ENCODE peak calls at places on chromosomes 13 and 19, in seven cellular contexts. One of them, this sample, is unnamed.

GRCh38 chr13:48437381-48437780 is 24.5 kb upstream of the LPAR6 start:
- DNase-seq in foreskin fibroblast: peak; percentile 28
- DNase-seq in heart right ventricle: peak; percentile 83
- DNase-seq in HuH-7.5: no peak
- DNase-seq in HEK293T: no peak
- DNase-seq in globus pallidus: peak; percentile 36
- DNase-seq in neural crest cell: no peak
- DNase-seq in this sample: no peak

GRCh38 chr13:55497486-55497885 is 1643.2 kb upstream of the PRR20A start:
- DNase-seq in globus pallidus: no peak
- DNase-seq in heart right ventricle: no peak
- DNase-seq in foreskin fibroblast: no peak
- DNase-seq in HEK293T: no peak
- DNase-seq in HuH-7.5: no peak
- DNase-seq in neural crest cell: no peak
- DNase-seq in this sample: no peak

GRCh38 chr19:41714598-41714997 is 6.2 kb downstream of the CEACAM5 start:
- DNase-seq in heart right ventricle: no peak
- DNase-seq in HEK293T: no peak
- DNase-seq in foreskin fibroblast: no peak
- DNase-seq in globus pallidus: no peak
- DNase-seq in neural crest cell: no peak
- DNase-seq in HuH-7.5: no peak
- DNase-seq in this sample: no peak

GRCh38 chr13:98484289-98485219 is 92.4 kb downstream of the STK24 start:
- DNase-seq in HuH-7.5: peak; percentile 48
- DNase-seq in foreskin fibroblast: peak; percentile 96
- DNase-seq in HEK293T: peak; percentile 45
- DNase-seq in neural crest cell: peak; percentile 26
- DNase-seq in heart right ventricle: peak; percentile 72
- DNase-seq in globus pallidus: no peak
- DNase-seq in this sample: peak; percentile 42

GRCh38 chr13:63124863-63125262 is 1709.2 kb upstream of the PCDH20 start:
- DNase-seq in neural crest cell: no peak
- DNase-seq in foreskin fibroblast: peak; percentile 48
- DNase-seq in HEK293T: no peak
- DNase-seq in HuH-7.5: no peak
- DNase-seq in heart right ventricle: no peak
- DNase-seq in globus pallidus: no peak
- DNase-seq in this sample: no peak

GRCh38 chr19:34366670-34367423 is 1.9 kb downstream of the GPI start:
- DNase-seq in globus pallidus: no peak
- DNase-seq in HuH-7.5: no peak
- DNase-seq in heart right ventricle: no peak
- DNase-seq in foreskin fibroblast: peak; percentile 82
- DNase-seq in HEK293T: no peak
- DNase-seq in neural crest cell: no peak
- DNase-seq in this sample: no peak

GRCh38 chr19:55379161-55379560 is 2.5 kb downstream of the TMEM190 start:
- DNase-seq in neural crest cell: no peak
- DNase-seq in foreskin fibroblast: no peak
- DNase-seq in HEK293T: no peak
- DNase-seq in heart right ventricle: no peak
- DNase-seq in HuH-7.5: no peak
- DNase-seq in globus pallidus: no peak
- DNase-seq in this sample: no peak

GRCh38 chr13:23510979-23511735 is 59.1 kb upstream of the TNFRSF19 start:
- DNase-seq in foreskin fibroblast: peak; percentile 54
- DNase-seq in globus pallidus: peak; percentile 13
- DNase-seq in neural crest cell: no peak
- DNase-seq in HuH-7.5: no peak
- DNase-seq in heart right ventricle: peak; percentile 40
- DNase-seq in HEK293T: peak; percentile 11
- DNase-seq in this sample: peak; percentile 36

GRCh38 chr19:36152061-36152885 is at the start of gene COX7A1:
- DNase-seq in neural crest cell: no peak
- DNase-seq in foreskin fibroblast: peak; percentile 78
- DNase-seq in heart right ventricle: peak; percentile 87
- DNase-seq in HuH-7.5: no peak
- DNase-seq in HEK293T: no peak
- DNase-seq in globus pallidus: no peak
- DNase-seq in this sample: no peak

GRCh38 chr13:111557921-111558699 is 237.7 kb downstream of the TEX29 start:
- DNase-seq in globus pallidus: no peak
- DNase-seq in heart right ventricle: no peak
- DNase-seq in neural crest cell: no peak
- DNase-seq in HuH-7.5: no peak
- DNase-seq in HEK293T: no peak
- DNase-seq in foreskin fibroblast: no peak
- DNase-seq in this sample: no peak

GRCh38 chr13:43229506-43229905 is 206.1 kb downstream of the DNAJC15 start:
- DNase-seq in foreskin fibroblast: peak; percentile 79
- DNase-seq in HEK293T: no peak
- DNase-seq in globus pallidus: no peak
- DNase-seq in HuH-7.5: no peak
- DNase-seq in heart right ventricle: no peak
- DNase-seq in neural crest cell: no peak
- DNase-seq in this sample: no peak

GRCh38 chr19:5356918-5357317 is 16.3 kb upstream of the PTPRS start:
- DNase-seq in foreskin fibroblast: no peak
- DNase-seq in HEK293T: no peak
- DNase-seq in heart right ventricle: no peak
- DNase-seq in neural crest cell: no peak
- DNase-seq in HuH-7.5: no peak
- DNase-seq in globus pallidus: no peak
- DNase-seq in this sample: no peak

GRCh38 chr19:9362905-9363304 is at the start of gene ZNF177:
- DNase-seq in HuH-7.5: no peak
- DNase-seq in neural crest cell: no peak
- DNase-seq in heart right ventricle: no peak
- DNase-seq in foreskin fibroblast: peak; percentile 56
- DNase-seq in HEK293T: no peak
- DNase-seq in globus pallidus: no peak
- DNase-seq in this sample: no peak

GRCh38 chr13:97327521-97328221 is 105.5 kb downstream of the MBNL2 start:
- DNase-seq in heart right ventricle: no peak
- DNase-seq in HEK293T: no peak
- DNase-seq in foreskin fibroblast: peak; percentile 31
- DNase-seq in HuH-7.5: no peak
- DNase-seq in neural crest cell: no peak
- DNase-seq in globus pallidus: no peak
- DNase-seq in this sample: no peak

GRCh38 chr13:76795701-76796695 is 90.2 kb downstream of the KCTD12 start:
- DNase-seq in heart right ventricle: no peak
- DNase-seq in HuH-7.5: no peak
- DNase-seq in HEK293T: no peak
- DNase-seq in globus pallidus: no peak
- DNase-seq in neural crest cell: no peak
- DNase-seq in foreskin fibroblast: peak; percentile 38
- DNase-seq in this sample: no peak

GRCh38 chr13:46757640-46758039 is 39.3 kb downstream of the ESD start:
- DNase-seq in neural crest cell: no peak
- DNase-seq in HuH-7.5: no peak
- DNase-seq in HEK293T: no peak
- DNase-seq in globus pallidus: no peak
- DNase-seq in heart right ventricle: no peak
- DNase-seq in foreskin fibroblast: no peak
- DNase-seq in this sample: no peak

GRCh38 chr13:91785435-91786137 is 387.2 kb downstream of the GPC5 start:
- DNase-seq in HuH-7.5: no peak
- DNase-seq in globus pallidus: no peak
- DNase-seq in heart right ventricle: no peak
- DNase-seq in neural crest cell: no peak
- DNase-seq in foreskin fibroblast: no peak
- DNase-seq in HEK293T: no peak
- DNase-seq in this sample: no peak

GRCh38 chr13:52599853-52600603 is 42.2 kb upstream of the HNRNPA1L2 start:
- DNase-seq in HEK293T: peak; percentile 62
- DNase-seq in neural crest cell: peak; percentile 53
- DNase-seq in heart right ventricle: peak; percentile 17
- DNase-seq in globus pallidus: no peak
- DNase-seq in HuH-7.5: peak; percentile 51
- DNase-seq in foreskin fibroblast: peak; percentile 64
- DNase-seq in this sample: peak; percentile 35

GRCh38 chr13:51262501-51263211 is 40.5 kb downstream of the FAM124A start:
- DNase-seq in HEK293T: peak; percentile 20
- DNase-seq in globus pallidus: no peak
- DNase-seq in HuH-7.5: no peak
- DNase-seq in heart right ventricle: no peak
- DNase-seq in neural crest cell: no peak
- DNase-seq in foreskin fibroblast: no peak
- DNase-seq in this sample: no peak

GRCh38 chr19:19050731-19051130 is 13.1 kb upstream of the SLC25A42 start:
- DNase-seq in foreskin fibroblast: no peak
- DNase-seq in heart right ventricle: no peak
- DNase-seq in HuH-7.5: no peak
- DNase-seq in neural crest cell: no peak
- DNase-seq in HEK293T: no peak
- DNase-seq in globus pallidus: no peak
- DNase-seq in this sample: no peak

GRCh38 chr13:41276824-41277223 is 13.4 kb upstream of the MTRF1 start:
- DNase-seq in HuH-7.5: no peak
- DNase-seq in neural crest cell: no peak
- DNase-seq in globus pallidus: no peak
- DNase-seq in heart right ventricle: no peak
- DNase-seq in HEK293T: no peak
- DNase-seq in foreskin fibroblast: no peak
- DNase-seq in this sample: no peak

GRCh38 chr13:107202371-107203023 is 634.6 kb upstream of the ARGLU1 start:
- DNase-seq in foreskin fibroblast: no peak
- DNase-seq in HuH-7.5: no peak
- DNase-seq in neural crest cell: no peak
- DNase-seq in HEK293T: no peak
- DNase-seq in heart right ventricle: peak; percentile 76
- DNase-seq in globus pallidus: no peak
- DNase-seq in this sample: no peak

GRCh38 chr19:5243878-5244277 is 96.7 kb downstream of the PTPRS start:
- DNase-seq in globus pallidus: no peak
- DNase-seq in heart right ventricle: no peak
- DNase-seq in foreskin fibroblast: no peak
- DNase-seq in HEK293T: no peak
- DNase-seq in HuH-7.5: no peak
- DNase-seq in neural crest cell: no peak
- DNase-seq in this sample: no peak

GRCh38 chr19:7722231-7722651 is 9.7 kb downstream of the CLEC4G start:
- DNase-seq in neural crest cell: no peak
- DNase-seq in HuH-7.5: no peak
- DNase-seq in globus pallidus: no peak
- DNase-seq in foreskin fibroblast: no peak
- DNase-seq in heart right ventricle: no peak
- DNase-seq in HEK293T: no peak
- DNase-seq in this sample: no peak

GRCh38 chr19:33821871-33822270 is 25.2 kb downstream of the KCTD15 start:
- DNase-seq in HEK293T: no peak
- DNase-seq in HuH-7.5: no peak
- DNase-seq in heart right ventricle: no peak
- DNase-seq in foreskin fibroblast: peak; percentile 68
- DNase-seq in globus pallidus: no peak
- DNase-seq in neural crest cell: no peak
- DNase-seq in this sample: no peak

GRCh38 chr13:83452292-83452950 is 429.9 kb downstream of the SLITRK1 start:
- DNase-seq in foreskin fibroblast: no peak
- DNase-seq in heart right ventricle: no peak
- DNase-seq in neural crest cell: no peak
- DNase-seq in HEK293T: no peak
- DNase-seq in HuH-7.5: no peak
- DNase-seq in globus pallidus: no peak
- DNase-seq in this sample: no peak

GRCh38 chr13:46901721-46902120 is 4.9 kb upstream of the HTR2A start:
- DNase-seq in neural crest cell: no peak
- DNase-seq in globus pallidus: no peak
- DNase-seq in heart right ventricle: no peak
- DNase-seq in foreskin fibroblast: no peak
- DNase-seq in HEK293T: no peak
- DNase-seq in HuH-7.5: no peak
- DNase-seq in this sample: no peak

GRCh38 chr19:42422576-42423461 is 4.4 kb downstream of the LIPE start:
- DNase-seq in heart right ventricle: peak; percentile 49
- DNase-seq in globus pallidus: peak; percentile 56
- DNase-seq in HEK293T: no peak
- DNase-seq in foreskin fibroblast: peak; percentile 68
- DNase-seq in HuH-7.5: no peak
- DNase-seq in neural crest cell: peak; percentile 68
- DNase-seq in this sample: peak; percentile 71

GRCh38 chr19:40503300-40503699 is 36.5 kb downstream of the SPTBN4 start:
- DNase-seq in heart right ventricle: no peak
- DNase-seq in foreskin fibroblast: no peak
- DNase-seq in HEK293T: no peak
- DNase-seq in HuH-7.5: no peak
- DNase-seq in neural crest cell: peak; percentile 56
- DNase-seq in globus pallidus: no peak
- DNase-seq in this sample: no peak